ENCODE peak calls at places on chromosomes 16 and 17, in four cellular contexts. E is endothelial cell of umbilical vein, Y is PC-3, P is PC-9. C is an unnamed sample.

GRCh38 chr17:36124879-36125824 is 21.5 kb downstream of the CCL4 start:
- DNase-seq in E (no peak), Y (no peak), P (no peak), C (no peak)

GRCh38 chr16:63145411-63145810 is 1109.2 kb upstream of the CDH8 start:
- DNase-seq in E (no peak), Y (no peak), P (no peak), C (no peak)

GRCh38 chr17:49106366-49107210 is 26.0 kb upstream of the B4GALNT2 start:
- DNase-seq in E (no peak), Y (peak; percentile 61), P (no peak), C (peak; percentile 36)

GRCh38 chr16:49019826-49020401 is 261.7 kb downstream of the CBLN1 start:
- DNase-seq in E (no peak), Y (peak; percentile 13), P (no peak), C (peak; percentile 50)

GRCh38 chr17:78358538-78359215 is 1.2 kb downstream of the SOCS3 start:
- DNase-seq in E (peak; percentile 61), Y (no peak), P (no peak), C (peak; percentile 56)

GRCh38 chr16:88815901-88816589 is 4.3 kb upstream of the APRT start:
- DNase-seq in E (peak; percentile 23), Y (peak; percentile 58), P (peak; percentile 63), C (no peak)

GRCh38 chr17:78324391-78325075 is 35.3 kb downstream of the SOCS3 start:
- DNase-seq in E (peak; percentile 97), Y (no peak), P (no peak), C (peak; percentile 78)

GRCh38 chr16:78609542-78610253 is 510.2 kb downstream of the WWOX start:
- DNase-seq in E (no peak), Y (no peak), P (no peak), C (no peak)

GRCh38 chr17:32159586-32160438 is 17.5 kb downstream of the RHOT1 start:
- DNase-seq in E (no peak), Y (no peak), P (no peak), C (no peak)

GRCh38 chr17:22266231-22266630 is 573.9 kb downstream of the KCNJ18 start:
- DNase-seq in E (no peak), Y (no peak), P (peak; percentile 22), C (no peak)

GRCh38 chr16:46857261-46857962 is 26.4 kb upstream of the C16orf87 start:
- DNase-seq in E (peak; percentile 39), Y (peak; percentile 44), P (no peak), C (peak; percentile 77)

GRCh38 chr17:55249861-55250260 is 14.9 kb upstream of the HLF start:
- DNase-seq in E (no peak), Y (no peak), P (no peak), C (no peak)

GRCh38 chr16:69274699-69275235 is 36.4 kb upstream of the VPS4A start:
- DNase-seq in E (no peak), Y (no peak), P (no peak), C (no peak)

GRCh38 chr16:4314532-4315184 is 1.2 kb upstream of the GLIS2 start:
- DNase-seq in E (peak; percentile 36), Y (peak; percentile 39), P (no peak), C (peak; percentile 69)

GRCh38 chr17:36611345-36612072 is 10.1 kb downstream of the MRM1 start:
- DNase-seq in E (no peak), Y (no peak), P (no peak), C (peak; percentile 87)

DNA sequence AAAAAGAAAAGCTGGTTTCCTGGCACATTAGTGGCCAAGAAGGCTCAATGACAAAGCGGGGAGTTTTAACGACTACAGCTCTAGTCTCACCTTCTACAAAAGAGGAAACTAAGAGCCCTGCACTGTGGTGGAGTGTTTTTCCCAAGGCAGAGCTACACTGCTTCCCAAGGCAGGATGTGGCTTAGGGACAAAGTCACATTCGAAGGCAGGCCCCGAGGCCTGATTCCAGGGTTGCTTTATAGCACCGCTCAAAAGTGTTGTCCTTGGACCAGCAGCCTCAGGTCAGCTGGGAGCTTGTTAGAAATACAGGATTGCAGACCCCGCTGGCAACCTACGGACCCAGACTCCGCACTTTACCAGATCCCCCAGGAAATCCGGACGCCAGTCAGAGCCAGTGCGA is 23.8 kb downstream of the TMEM92 start:
- DNase-seq in E (no peak), Y (no peak), P (no peak), C (no peak)
- H2AFZ ChIP-seq in E (no peak overlapping the region), Y (no peak overlapping the region), P (no peak overlapping the region), C (no peak overlapping the region)

DNA sequence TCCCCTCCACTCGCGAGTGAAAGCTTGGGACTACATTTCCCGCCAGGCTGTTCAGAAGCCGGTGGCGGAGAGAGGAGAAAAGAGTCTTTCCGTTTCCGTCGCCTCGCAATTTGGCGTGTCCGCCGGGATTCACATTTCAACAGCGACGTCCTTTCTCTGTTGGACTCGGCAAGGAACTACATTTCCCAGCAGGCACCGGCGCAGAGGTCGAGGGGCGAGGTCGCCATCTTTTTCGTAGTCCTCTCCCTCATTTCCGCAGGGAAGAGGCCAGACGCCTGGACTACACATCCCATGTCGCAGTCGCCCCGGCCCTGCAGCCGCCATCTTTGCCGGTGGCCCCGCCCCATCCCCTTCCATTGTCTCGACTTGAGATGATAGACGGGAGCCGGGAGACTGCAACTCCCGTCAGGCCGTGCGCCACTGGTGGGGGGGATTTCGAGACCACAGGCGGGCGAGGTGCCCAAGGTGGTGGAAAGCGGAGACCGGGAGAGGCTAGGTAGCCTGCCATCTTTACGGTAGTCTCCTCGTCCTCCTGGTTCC is 882 bp upstream of the FBXL19 start:
- DNase-seq in E (peak; percentile 100), Y (peak; percentile 97), P (peak; percentile 100), C (peak; percentile 100)
- H2AFZ ChIP-seq in E (peak overlapping the region; percentile 57), Y (peak overlapping the region; percentile 96), P (peak overlapping the region; percentile 80), C (peak overlapping the region; percentile 100)

DNA sequence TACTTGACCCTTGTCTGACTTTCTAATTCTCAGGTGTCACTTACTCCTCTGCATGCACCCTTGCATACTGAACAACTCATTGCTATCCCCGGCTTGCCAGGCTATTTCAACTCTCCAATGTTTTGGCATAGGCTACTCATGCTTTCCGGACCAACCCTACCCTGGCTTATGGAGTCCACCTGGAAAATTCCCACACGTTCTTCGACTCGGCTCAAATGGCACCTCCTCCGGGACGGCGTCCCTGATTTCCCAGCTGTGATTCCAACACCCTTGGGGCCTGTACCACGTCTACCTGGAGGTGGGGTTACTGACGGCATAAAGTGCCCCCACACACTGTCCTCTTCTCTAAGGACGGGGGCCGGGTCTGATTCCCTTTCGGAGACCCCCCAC is 518 bp downstream of the SMYD4 start:
- DNase-seq in E (peak; percentile 33), Y (peak; percentile 9), P (no peak), C (peak; percentile 11)
- H2AFZ ChIP-seq in E (peak overlapping the region; percentile 97), Y (peak overlapping the region; percentile 72), P (peak overlapping the region; percentile 88), C (peak overlapping the region; percentile 13)

DNA sequence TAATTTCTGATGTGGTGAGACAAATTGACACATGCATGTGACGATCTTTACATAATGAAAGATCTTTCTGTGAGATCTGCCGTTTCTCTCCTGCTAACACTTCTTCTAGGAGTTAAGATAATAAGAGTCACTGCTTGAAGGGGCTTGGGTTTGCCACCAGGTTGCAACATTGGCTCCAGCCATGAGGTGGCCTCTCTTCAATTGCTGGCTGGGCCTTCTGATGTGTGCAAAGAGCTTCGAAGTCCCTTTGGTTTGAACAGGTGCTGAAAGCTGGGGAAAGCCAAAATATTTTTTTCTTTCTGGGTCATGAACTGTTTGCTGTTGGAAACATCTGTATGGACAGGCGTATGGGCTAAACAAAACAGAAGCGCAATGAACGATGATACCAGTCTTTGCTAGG is 204.1 kb upstream of the SALL1 start:
- DNase-seq in E (no peak), Y (no peak), P (no peak), C (no peak)
- H2AFZ ChIP-seq in E (no peak overlapping the region), Y (no peak overlapping the region), P (no peak overlapping the region), C (no peak overlapping the region)

GRCh38 chr17:33292981-33293867 is at the start of gene ASIC2:
- DNase-seq in E (no peak), Y (peak; percentile 28), P (peak; percentile 29), C (peak; percentile 63)
- H2AFZ ChIP-seq in E (no peak within 1 kb of the TSS), Y (peak within 1 kb of the TSS; percentile 42), P (no peak within 1 kb of the TSS), C (no peak within 1 kb of the TSS)

GRCh38 chr16:70737377-70738082 is 51.7 kb upstream of the MTSS2 start:
- DNase-seq in E (no peak), Y (no peak), P (peak; percentile 58), C (peak; percentile 100)
- H2AFZ ChIP-seq in E (no peak overlapping the region), Y (no peak overlapping the region), P (no peak overlapping the region), C (no peak overlapping the region)

DNA sequence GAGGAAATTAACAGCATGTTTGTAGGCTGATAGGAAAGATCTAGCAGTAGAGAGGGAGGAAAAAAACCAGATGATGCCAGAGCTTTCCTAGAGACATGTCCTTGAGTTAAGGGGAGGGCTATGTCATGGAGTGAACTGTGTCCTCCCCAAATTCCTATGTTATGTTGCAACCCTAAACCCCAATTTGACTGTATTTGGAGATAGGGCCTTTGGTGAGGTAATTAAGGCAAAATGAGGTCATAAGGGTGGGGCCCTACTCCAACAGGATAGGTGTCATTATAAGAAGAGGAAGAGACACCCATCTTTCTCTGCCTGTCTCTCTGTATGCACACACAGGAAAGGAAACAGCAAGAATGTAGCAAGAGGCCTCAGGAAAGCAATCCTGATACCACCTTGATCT is 195.3 kb upstream of the AXIN2 start:
- DNase-seq in E (no peak), Y (no peak), P (no peak), C (no peak)
- H2AFZ ChIP-seq in E (no peak overlapping the region), Y (no peak overlapping the region), P (no peak overlapping the region), C (no peak overlapping the region)

C was measured in fibroblast of lung.